ENCODE peak calls at places on chromosomes 7 and 10, in six cellular contexts. L is DND-41, Z is mesendoderm, S is HepG2, X is K562, I is GM23248. V is an unnamed sample.

GRCh38 chr10:7787857-7788639 is at the start of the genes ATP5F1C and KIN:
- DNase-seq in L (peak; percentile 98), X (peak; percentile 98), Z (peak; percentile 98), S (peak; percentile 94), I (peak; percentile 98), V (peak; percentile 98)

GRCh38 chr7:92729751-92730150 is 106.6 kb downstream of the CDK6 start:
- DNase-seq in I (no peak), L (no peak), S (no peak), Z (no peak), X (no peak), V (no peak)

GRCh38 chr10:18607503-18607902 is 43.9 kb downstream of the NSUN6 start:
- DNase-seq in L (peak; percentile 14), I (peak; percentile 89), Z (peak; percentile 8), X (peak; percentile 54), S (peak; percentile 37), V (no peak)

GRCh38 chr10:122078965-122079401 is 90.0 kb downstream of the TACC2 start:
- DNase-seq in Z (no peak), X (no peak), I (no peak), S (no peak), L (no peak), V (no peak)

GRCh38 chr7:135748770-135749169 is at the start of gene FAM180A:
- DNase-seq in S (no peak), X (no peak), I (peak; percentile 94), L (no peak), Z (no peak), V (no peak)

GRCh38 chr7:70634071-70634470 is 497.9 kb upstream of the GALNT17 start:
- DNase-seq in I (no peak), L (no peak), X (no peak), S (no peak), Z (no peak), V (no peak)

GRCh38 chr10:8431511-8431910 is 377.0 kb downstream of the GATA3 start:
- DNase-seq in X (no peak), L (no peak), S (no peak), I (no peak), Z (no peak), V (no peak)

GRCh38 chr10:27448926-27449325 is 55.2 kb upstream of the RAB18 start:
- DNase-seq in L (no peak), Z (peak; percentile 92), I (peak; percentile 82), S (peak; percentile 4), X (no peak), V (no peak)

GRCh38 chr10:117551322-117552155 is 9.0 kb downstream of the EMX2 start:
- DNase-seq in L (no peak), Z (peak; percentile 70), I (no peak), X (no peak), S (no peak), V (peak; percentile 90)

GRCh38 chr7:90326500-90326899 is 5.4 kb upstream of the FAM237B start:
- DNase-seq in I (no peak), X (no peak), S (no peak), L (no peak), Z (no peak), V (no peak)

GRCh38 chr10:29392376-29393021 is 103.6 kb downstream of the LYZL1 start:
- DNase-seq in Z (peak; percentile 75), S (peak; percentile 54), I (peak; percentile 64), X (peak; percentile 55), L (peak; percentile 53), V (peak; percentile 78)

GRCh38 chr10:8998751-8999150 is 944.3 kb downstream of the GATA3 start:
- DNase-seq in X (no peak), I (no peak), Z (no peak), L (no peak), S (no peak), V (no peak)

GRCh38 chr10:32582946-32583345 is 137.0 kb downstream of the CCDC7 start:
- DNase-seq in Z (peak; percentile 3), S (no peak), L (no peak), X (no peak), I (no peak), V (no peak)

GRCh38 chr10:63629363-63630084 is 108.3 kb downstream of the REEP3 start:
- DNase-seq in L (peak; percentile 81), S (peak; percentile 76), Z (peak; percentile 99), I (peak; percentile 99), X (peak; percentile 83), V (peak; percentile 95)

GRCh38 chr7:7428806-7429205 is 106.9 kb downstream of the COL28A1 start:
- DNase-seq in I (peak; percentile 62), Z (no peak), X (no peak), S (no peak), L (no peak), V (no peak)

GRCh38 chr7:80699656-80700318 is 61.3 kb downstream of the CD36 start:
- DNase-seq in S (no peak), X (no peak), L (no peak), Z (no peak), I (peak; percentile 33), V (no peak)

GRCh38 chr10:113985342-113985844 is 58.3 kb upstream of the ADRB1 start:
- DNase-seq in S (no peak), Z (no peak), I (no peak), L (no peak), X (no peak), V (peak; percentile 49)

GRCh38 chr10:8060704-8061121 is 6.2 kb downstream of the GATA3 start:
- DNase-seq in S (no peak), L (peak; percentile 61), X (no peak), I (no peak), Z (no peak), V (no peak)

GRCh38 chr7:97002555-97003261 is 2.6 kb upstream of the DLX6 start:
- DNase-seq in S (no peak), L (no peak), I (no peak), X (peak; percentile 4), Z (peak; percentile 63), V (peak; percentile 22)

GRCh38 chr10:132383026-132383565 is 13.9 kb upstream of the PWWP2B start:
- DNase-seq in X (no peak), Z (no peak), I (no peak), S (no peak), L (no peak), V (no peak)

GRCh38 chr10:124648738-124649137 is 95.4 kb downstream of the FAM53B start:
- DNase-seq in L (peak; percentile 93), S (no peak), X (peak; percentile 84), I (peak; percentile 42), Z (no peak), V (no peak)
- H3K79me2 ChIP-seq in L (peaks cover 95% of the 10 kb centered on the region), S (no peaks in the 10 kb centered on the region), X (peaks cover 18% of the 10 kb centered on the region), I (peaks cover 5% of the 10 kb centered on the region), Z (no peaks in the 10 kb centered on the region), V (peaks cover 19% of the 10 kb centered on the region)

GRCh38 chr7:31857178-31857577 is 170.2 kb downstream of the PPP1R17 start:
- DNase-seq in X (no peak), L (no peak), Z (no peak), S (no peak), I (no peak), V (no peak)
- H3K27ac ChIP-seq in X (no peak overlapping the region), L (no peak overlapping the region), Z (no peak overlapping the region), S (no peak overlapping the region), I (no peak overlapping the region), V (no peak overlapping the region)

GRCh38 chr10:100637785-100638184 is 102.0 kb downstream of the HIF1AN start:
- DNase-seq in S (peak; percentile 35), X (peak; percentile 48), Z (peak; percentile 93), I (peak; percentile 34), L (peak; percentile 9), V (peak; percentile 85)

GRCh38 chr10:100645111-100645510 is 100.3 kb upstream of the PAX2 start:
- DNase-seq in I (no peak), L (no peak), X (no peak), S (no peak), Z (peak; percentile 15), V (no peak)

GRCh38 chr10:100645609-100646008 is 99.8 kb upstream of the PAX2 start:
- DNase-seq in L (no peak), I (no peak), S (no peak), X (no peak), Z (no peak), V (no peak)

GRCh38 chr10:100646033-100646432 is 99.3 kb upstream of the PAX2 start:
- DNase-seq in I (no peak), X (no peak), L (no peak), S (no peak), Z (no peak), V (no peak)

GRCh38 chr10:100642295-100642994 is 102.9 kb upstream of the PAX2 start:
- DNase-seq in S (no peak), L (no peak), Z (peak; percentile 77), X (no peak), I (no peak), V (peak; percentile 33)
- H3K4me2 ChIP-seq in S (no peak overlapping the region), L (no peak overlapping the region), Z (peak overlapping the region; percentile 14), X (no peak overlapping the region), I (no peak overlapping the region), V (peak overlapping the region; percentile 42)

GRCh38 chr10:74880041-74880440 is 53.6 kb downstream of the KAT6B start:
- DNase-seq in S (no peak), X (no peak), Z (no peak), I (no peak), L (no peak), V (no peak)
- H3K79me2 ChIP-seq in S (peaks cover 2% of the 10 kb centered on the region), X (no peaks in the 10 kb centered on the region), Z (no peaks in the 10 kb centered on the region), I (peaks cover 96% of the 10 kb centered on the region), L (peaks cover 41% of the 10 kb centered on the region), V (peaks cover 52% of the 10 kb centered on the region)

DNA sequence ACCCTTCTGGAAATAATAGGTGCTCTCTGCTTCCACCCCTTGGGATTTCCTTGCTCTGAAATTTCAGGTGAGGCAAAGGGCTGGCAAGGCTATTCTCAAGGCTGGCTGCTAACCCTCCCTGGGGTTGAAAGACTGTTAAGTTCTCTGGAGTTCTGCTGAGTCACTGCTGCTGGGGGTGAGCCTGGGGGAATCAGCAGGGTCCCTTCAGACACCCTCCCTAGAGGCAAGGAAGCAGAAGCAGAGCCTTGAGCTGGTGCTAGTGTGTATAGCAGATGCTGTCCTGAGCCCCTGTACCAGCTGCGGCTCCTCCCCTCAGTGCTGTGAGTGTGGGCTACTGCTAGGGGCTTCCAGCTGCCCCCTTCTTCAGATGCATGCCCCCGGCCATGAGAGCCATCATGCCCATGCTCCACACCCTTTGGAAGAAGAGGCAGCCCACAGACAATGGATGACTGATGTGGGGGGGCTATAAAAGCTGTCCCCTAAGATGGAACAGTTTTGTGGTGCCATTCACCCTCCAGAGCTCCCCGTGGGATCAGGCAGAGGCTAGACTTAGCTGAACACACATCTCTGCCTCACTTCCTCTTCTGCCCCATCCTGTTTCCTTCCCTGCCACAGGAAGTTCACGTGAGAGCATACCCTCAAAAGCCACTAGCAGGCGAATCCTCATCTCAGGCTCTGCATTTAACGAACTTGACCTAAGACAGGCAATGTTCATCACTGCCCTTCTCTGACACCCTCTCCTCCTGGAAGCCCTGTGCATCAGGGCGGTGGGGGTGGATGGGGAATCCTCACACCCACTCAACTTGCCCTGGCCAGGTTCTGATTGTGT is 91.8 kb downstream of the SH3PXD2A start:
- DNase-seq in I (peak; percentile 36), Z (peak; percentile 70), X (peak; percentile 21), S (no peak), L (peak; percentile 54), V (no peak)
- H3K27ac ChIP-seq in I (no peak overlapping the region), Z (no peak overlapping the region), X (no peak overlapping the region), S (no peak overlapping the region), L (no peak overlapping the region), V (no peak overlapping the region)

DNA sequence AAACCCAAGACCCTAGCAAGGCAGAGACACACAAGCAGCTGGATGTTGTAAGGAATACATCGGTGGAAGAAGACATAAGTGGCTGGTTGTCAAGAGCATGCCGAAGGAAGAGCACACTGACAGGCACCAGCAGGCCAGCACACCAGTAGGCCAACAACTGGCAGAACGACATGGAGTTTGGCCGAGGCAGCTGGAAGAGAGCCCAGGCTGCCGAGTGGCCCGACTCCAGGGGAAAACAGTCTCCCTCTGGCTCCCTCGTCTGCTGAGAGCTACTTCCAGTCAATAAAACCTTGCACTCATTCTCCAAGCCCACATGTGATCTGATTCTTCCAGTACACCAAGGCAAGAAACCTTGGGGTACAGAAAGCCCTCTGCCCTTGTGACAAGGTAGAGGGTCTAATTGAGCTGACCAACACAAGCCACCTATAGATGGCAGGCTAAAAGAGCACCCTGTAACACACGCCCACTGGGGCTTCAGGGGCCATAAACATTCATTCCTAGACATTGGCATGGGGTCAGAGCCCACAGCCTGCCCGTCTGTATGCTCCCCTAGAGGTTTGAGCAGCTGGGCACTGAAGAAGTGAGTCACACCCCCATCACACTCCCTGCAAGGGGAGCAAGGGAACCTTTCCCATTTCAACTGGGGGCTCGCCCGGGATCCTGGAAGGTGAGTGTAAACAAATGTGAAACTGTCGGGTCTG is 14.7 kb upstream of the TNS3 start:
- DNase-seq in X (no peak), I (peak; percentile 49), Z (peak; percentile 49), S (peak; percentile 28), L (peak; percentile 21), V (no peak)
- H3K4me2 ChIP-seq in X (no peak overlapping the region), I (no peak overlapping the region), Z (no peak overlapping the region), S (peak overlapping the region; percentile 70), L (no peak overlapping the region), V (no peak overlapping the region)